ENCODE peak calls at places on chromosome 1, in ten cellular contexts. R, X, P, G, M, Q, A, O, C and S are unnamed samples. For H3K4me1, the result is how much of the 10 kb centered on the place peaks cover.

GRCh38 chr1:180424848-180425457 is 77.4 kb downstream of the ACBD6 start:
- DNase-seq in M (no peak), Q (no peak), X (no peak), G (no peak), A (no peak), O (peak), C (no peak), P (no peak), R (no peak), S (no peak)

GRCh38 chr1:77068013-77068412 is 151.2 kb downstream of the PIGK start:
- DNase-seq in M (no peak), P (peak), O (peak), X (no peak), A (no peak), C (no peak), Q (no peak), G (no peak), R (no peak), S (no peak)

GRCh38 chr1:77948841-77949424 is 29.9 kb downstream of the FUBP1 start:
- DNase-seq in P (peak), C (no peak), M (no peak), Q (no peak), R (no peak), X (peak), A (no peak), O (peak), G (no peak), S (no peak)

GRCh38 chr1:115507256-115507589 is 134.5 kb upstream of the VANGL1 start:
- DNase-seq in O (peak), X (peak), G (no peak), R (no peak), C (no peak), Q (no peak), P (no peak), M (no peak), A (no peak), S (no peak)

GRCh38 chr1:2821373-2821955 is 20.0 kb upstream of the TTC34 start:
- DNase-seq in R (no peak), A (no peak), G (no peak), P (no peak), X (no peak), Q (peak), C (no peak), O (no peak), M (no peak), S (no peak)

GRCh38 chr1:119410977-119411376 is 4.0 kb upstream of the HSD3B2 start:
- DNase-seq in R (no peak), X (no peak), Q (no peak), C (no peak), O (no peak), M (no peak), A (no peak), G (no peak), P (no peak), S (no peak)

GRCh38 chr1:245091818-245092637 is 62.8 kb upstream of the KIF26B start:
- DNase-seq in P (peak), R (no peak), G (peak), X (peak), Q (no peak), C (no peak), A (no peak), M (no peak), O (peak), S (no peak)

GRCh38 chr1:109954180-109954579 is 30.4 kb upstream of the AHCYL1 start:
- DNase-seq in Q (no peak), M (no peak), O (no peak), R (no peak), C (no peak), X (no peak), G (no peak), P (no peak), A (no peak), S (no peak)

GRCh38 chr1:211648980-211649934 is 26.2 kb downstream of the NEK2 start:
- DNase-seq in A (no peak), C (no peak), Q (no peak), X (no peak), M (no peak), O (no peak), G (peak), P (no peak), R (peak), S (no peak)

GRCh38 chr1:29719253-29719652 is 482.9 kb downstream of the PTPRU start:
- DNase-seq in R (no peak), Q (no peak), M (no peak), O (no peak), C (no peak), X (peak), A (no peak), P (peak), G (no peak), S (no peak)

GRCh38 chr1:17197696-17198095 is 7.2 kb upstream of the PADI1 start:
- DNase-seq in G (no peak), Q (peak), R (no peak), A (no peak), P (no peak), C (no peak), X (no peak), M (no peak), O (no peak), S (no peak)

GRCh38 chr1:67749844-67750689 is 65.1 kb downstream of the GADD45A start:
- DNase-seq in O (peak), R (peak), X (peak), A (no peak), M (no peak), P (peak), G (no peak), C (no peak), Q (no peak), S (no peak)

GRCh38 chr1:19734472-19734999 is 65.2 kb downstream of the TMCO4 start:
- DNase-seq in M (no peak), R (peak), X (peak), A (no peak), Q (no peak), O (no peak), P (no peak), G (peak), C (no peak), S (no peak)

GRCh38 chr1:5670590-5671350 is 321.5 kb downstream of the NPHP4 start:
- DNase-seq in M (no peak), C (no peak), Q (no peak), X (no peak), P (no peak), G (no peak), A (no peak), O (no peak), R (no peak), S (no peak)

GRCh38 chr1:61399192-61399591 is 316.8 kb downstream of the NFIA start:
- DNase-seq in R (no peak), P (no peak), O (peak), C (no peak), Q (no peak), A (no peak), G (no peak), M (no peak), X (no peak), S (no peak)

GRCh38 chr1:164648211-164649080 is 89.5 kb downstream of the PBX1 start:
- DNase-seq in G (no peak), C (no peak), R (no peak), A (peak), X (peak), O (peak), Q (no peak), P (no peak), M (no peak), S (no peak)
- H3K4me1 ChIP-seq in G (under half), C (under half), R (under half), A (half or more), X (under half), O (under half), Q (half or more), P (under half), M (half or more), S (under half)

GRCh38 chr1:246566808-246567154 is 525 bp downstream of the CNST start:
- DNase-seq in A (peak), M (no peak), C (peak), G (no peak), R (peak), O (no peak), Q (peak), X (peak), P (no peak), S (no peak)
- H3K4me1 ChIP-seq in A (half or more), M (half or more), C (under half), G (half or more), R (under half), O (under half), Q (half or more), X (under half), P (under half), S (under half)

DNA sequence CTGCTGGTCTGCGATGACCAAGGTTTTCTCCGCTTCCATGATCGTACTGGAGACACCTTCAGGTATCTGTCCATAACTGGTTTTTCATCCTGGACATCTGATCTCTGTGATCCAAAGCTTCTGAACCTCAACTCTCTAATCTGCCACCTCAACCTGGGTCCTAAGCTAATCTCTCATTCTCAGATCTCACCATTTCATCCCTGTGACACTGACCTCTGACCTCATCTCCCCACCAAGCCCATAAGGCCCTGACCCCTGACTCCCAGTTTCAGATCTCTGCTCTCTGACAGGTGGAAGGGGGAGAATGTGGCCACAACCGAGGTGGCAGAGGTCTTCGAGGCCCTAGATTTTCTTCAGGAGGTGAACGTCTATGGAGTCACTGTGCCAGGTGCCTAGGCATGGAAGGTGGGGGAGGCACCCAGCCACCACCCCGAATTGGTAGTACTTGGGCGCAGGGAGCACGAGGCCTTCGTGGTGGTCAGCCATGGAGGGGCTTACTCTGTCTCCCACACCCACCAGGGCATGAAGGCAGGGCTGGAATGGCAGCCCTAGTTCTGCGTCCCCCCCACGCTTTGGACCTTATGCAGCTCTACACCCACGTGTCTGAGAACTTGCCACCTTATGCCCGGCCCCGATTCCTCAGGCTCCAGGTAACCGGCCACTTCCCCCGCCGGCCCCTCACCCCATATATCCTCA is 3.8 kb downstream of the SLC27A3 start:
- DNase-seq in O (no peak), G (no peak), Q (no peak), A (no peak), X (no peak), P (no peak), R (no peak), C (no peak), M (no peak), S (no peak)
- H3K4me1 ChIP-seq in O (under half), G (under half), Q (under half), A (under half), X (under half), P (under half), R (under half), C (under half), M (half or more), S (under half)

GRCh38 chr1:9906466-9906865 is 3.6 kb downstream of the CTNNBIP1 start:
- DNase-seq in R (no peak), M (no peak), A (no peak), P (no peak), O (no peak), G (no peak), Q (no peak), X (no peak), C (no peak), S (no peak)

GRCh38 chr1:9902060-9902452 is 8.0 kb downstream of the CTNNBIP1 start:
- DNase-seq in G (no peak), A (no peak), C (no peak), O (no peak), X (no peak), M (no peak), R (no peak), P (no peak), Q (no peak), S (no peak)

GRCh38 chr1:9903801-9904527 is 6.1 kb downstream of the CTNNBIP1 start:
- DNase-seq in Q (no peak), M (no peak), X (no peak), P (no peak), A (no peak), O (no peak), G (peak), C (no peak), R (no peak), S (no peak)

GRCh38 chr1:9905010-9905409 is 5.1 kb downstream of the CTNNBIP1 start:
- DNase-seq in R (no peak), Q (no peak), X (peak), G (no peak), A (no peak), C (no peak), O (no peak), M (no peak), P (no peak), S (no peak)

GRCh38 chr1:9904571-9904970 is 5.5 kb downstream of the CTNNBIP1 start:
- DNase-seq in M (no peak), R (no peak), O (no peak), C (no peak), P (no peak), G (no peak), A (no peak), X (peak), Q (no peak), S (no peak)
- H3K4me1 ChIP-seq in M (under half), R (under half), O (under half), C (under half), P (under half), G (under half), A (under half), X (under half), Q (under half), S (under half)

DNA sequence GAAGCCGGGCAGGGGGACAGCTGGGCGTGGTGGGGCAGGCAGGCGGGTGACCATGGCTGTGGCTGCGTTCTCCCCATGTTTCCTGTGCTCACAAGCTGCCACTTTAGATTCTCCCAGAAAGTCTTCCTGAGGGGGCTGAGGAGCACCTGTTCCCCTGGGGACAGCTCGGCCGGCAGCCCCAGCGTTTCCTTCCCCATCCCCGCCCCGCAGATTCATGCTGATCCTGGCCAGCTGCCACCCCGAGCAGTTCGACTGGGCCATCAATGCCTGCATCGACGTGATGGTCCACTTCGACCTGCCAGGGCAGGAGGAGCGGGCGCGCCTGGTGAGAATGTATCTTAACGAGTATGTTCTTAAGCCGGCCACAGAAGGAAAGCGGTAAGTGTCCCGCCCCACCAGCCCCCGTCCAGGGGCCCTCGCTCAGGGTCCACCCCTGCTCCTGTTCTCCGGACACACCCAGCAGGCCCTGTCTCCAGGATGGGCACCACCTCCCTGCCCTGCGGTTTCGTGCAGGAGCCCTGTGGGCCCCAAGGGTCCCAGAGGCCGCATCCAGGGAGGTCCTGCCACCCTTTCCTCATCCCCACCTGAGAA is 10.9 kb upstream of the ATAD3B start:
- DNase-seq in C (no peak), M (no peak), O (no peak), R (no peak), A (no peak), X (no peak), P (no peak), G (no peak), Q (no peak), S (no peak)
- H3K4me1 ChIP-seq in C (under half), M (under half), O (under half), R (under half), A (under half), X (under half), P (under half), G (under half), Q (under half), S (under half)